ENCODE peak calls at places on chromosomes 6 and 20, in ten cellular contexts. U is NB4, B is Calu3, J is AG04450, H is tibial artery, T is B cell, O is astrocyte of the cerebellum, L is A549, I is IMR-90, P is right lobe of liver. S is an unnamed sample.

GRCh38 chr20:33648396-33649004 is 13.6 kb upstream of the C20orf144 start:
- DNase-seq in U (no peak), B (no peak), J (no peak), H (no peak), T (no peak), O (no peak), L (no peak), I (no peak), P (no peak), S (no peak)

GRCh38 chr6:166351715-166352285 is 9.5 kb upstream of the SFT2D1 start:
- DNase-seq in U (peak), B (peak), J (no peak), H (no peak), T (peak), O (no peak), L (no peak), I (no peak), P (peak), S (no peak)

GRCh38 chr20:41005361-41005729 is 23.3 kb upstream of the TOP1 start:
- DNase-seq in U (no peak), B (peak), J (peak), H (peak), T (no peak), O (peak), L (peak), I (peak), P (peak), S (no peak)

GRCh38 chr6:150775400-150775799 is 90.1 kb upstream of the MTHFD1L start:
- DNase-seq in U (no peak), B (no peak), J (no peak), H (no peak), T (no peak), O (no peak), L (no peak), I (no peak), P (no peak), S (no peak)

GRCh38 chr6:124994648-124995047 is 32.4 kb downstream of the RNF217 start:
- DNase-seq in U (no peak), B (no peak), J (no peak), H (no peak), T (no peak), O (no peak), L (no peak), I (no peak), P (no peak), S (no peak)

GRCh38 chr6:138493413-138493812 is 5.9 kb downstream of the NHSL1 start:
- DNase-seq in U (no peak), B (peak), J (no peak), H (no peak), T (no peak), O (peak), L (no peak), I (peak), P (no peak), S (no peak)

GRCh38 chr6:141464490-141464889 is 668.2 kb upstream of the GJE1 start:
- DNase-seq in U (no peak), B (no peak), J (no peak), H (no peak), T (peak), O (no peak), L (peak), I (peak), P (no peak), S (peak)

GRCh38 chr20:50844430-50845100 is 49.7 kb downstream of the BCAS4 start:
- DNase-seq in U (peak), B (peak), J (peak), H (no peak), T (no peak), O (peak), L (peak), I (peak), P (no peak), S (peak)

GRCh38 chr20:3751664-3752385 is 15.7 kb downstream of the ADISSP start:
- DNase-seq in U (no peak), B (peak), J (no peak), H (peak), T (peak), O (no peak), L (peak), I (no peak), P (no peak), S (peak)

GRCh38 chr6:6925391-6926164 is 182.2 kb upstream of the RREB1 start:
- DNase-seq in U (no peak), B (no peak), J (no peak), H (no peak), T (no peak), O (no peak), L (no peak), I (peak), P (no peak), S (no peak)

GRCh38 chr20:47661714-47662113 is 123.6 kb downstream of the SULF2 start:
- DNase-seq in U (no peak), B (no peak), J (no peak), H (no peak), T (no peak), O (no peak), L (no peak), I (no peak), P (no peak), S (no peak)

GRCh38 chr6:166145751-166146150 is 21.9 kb downstream of the TBXT start:
- DNase-seq in U (no peak), B (no peak), J (no peak), H (no peak), T (no peak), O (no peak), L (no peak), I (no peak), P (no peak), S (no peak)

GRCh38 chr6:116571683-116572000 is 338 bp downstream of the RWDD1 start:
- DNase-seq in U (no peak), B (no peak), J (no peak), H (no peak), T (no peak), O (no peak), L (no peak), I (no peak), P (no peak), S (no peak)

GRCh38 chr20:2093200-2093781 is 8.3 kb upstream of the STK35 start:
- DNase-seq in U (peak), B (peak), J (no peak), H (no peak), T (peak), O (no peak), L (peak), I (no peak), P (peak), S (peak)

GRCh38 chr20:29878777-29879442 is 1378.6 kb upstream of the DEFB115 start:
- DNase-seq in U (no peak), B (no peak), J (no peak), H (no peak), T (no peak), O (no peak), L (no peak), I (no peak), P (peak), S (peak)

GRCh38 chr6:116278853-116279231 is 888 bp downstream of the TSPYL1 start:
- DNase-seq in U (no peak), B (no peak), J (no peak), H (peak), T (no peak), O (peak), L (peak), I (peak), P (peak), S (peak)

GRCh38 chr6:166618866-166619761 is 7.9 kb downstream of the RPS6KA2 start:
- DNase-seq in U (no peak), B (no peak), J (no peak), H (no peak), T (no peak), O (peak), L (no peak), I (peak), P (no peak), S (no peak)

GRCh38 chr6:77474286-77474956 is 11.1 kb upstream of the HTR1B start:
- DNase-seq in U (no peak), B (no peak), J (no peak), H (no peak), T (no peak), O (no peak), L (no peak), I (no peak), P (no peak), S (no peak)

DNA sequence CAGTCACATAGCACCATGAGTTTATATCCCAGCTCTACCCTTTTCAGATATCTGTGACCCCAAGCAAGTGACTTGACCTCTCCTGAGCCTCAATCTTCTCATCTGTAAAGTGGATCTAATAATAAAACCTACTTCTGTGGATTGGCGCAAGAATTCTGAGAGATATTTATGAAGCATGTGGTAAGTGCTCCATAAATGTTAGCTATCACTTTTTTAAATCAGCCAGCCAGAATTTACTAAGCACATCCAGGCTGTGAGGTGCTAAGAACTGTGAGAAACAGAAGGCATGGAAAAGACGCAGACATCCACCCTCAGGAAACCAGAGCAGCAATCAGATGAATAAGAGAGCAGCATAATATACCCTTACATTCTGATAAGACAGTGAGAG is 863 bp downstream of the C20orf96 start:
- DNase-seq in U (no peak), B (no peak), J (no peak), H (no peak), T (no peak), O (no peak), L (no peak), I (no peak), P (no peak), S (no peak)
- TF ChIP-seq CTCF in U (no peak), B (no peak), J (no peak), H (no peak), T (no peak), O (no peak), L (no peak), I (no peak), P (no peak), S (no peak)

GRCh38 chr6:129936329-129937165 is 75.4 kb upstream of the TMEM244 start:
- DNase-seq in U (peak), B (peak), J (peak), H (peak), T (peak), O (peak), L (peak), I (peak), P (no peak), S (peak)
- TF ChIP-seq CTCF in U (peak), B (peak), J (peak), H (peak), T (peak), O (peak), L (peak), I (peak), P (peak), S (peak)

GRCh38 chr6:72622094-72622540 is 253 bp downstream of the KCNQ5 start:
- DNase-seq in U (peak), B (no peak), J (no peak), H (peak), T (peak), O (no peak), L (peak), I (peak), P (no peak), S (peak)
- TF ChIP-seq CTCF in U (peak), B (no peak), J (peak), H (peak), T (peak), O (peak), L (no peak), I (peak), P (no peak), S (peak)

DNA sequence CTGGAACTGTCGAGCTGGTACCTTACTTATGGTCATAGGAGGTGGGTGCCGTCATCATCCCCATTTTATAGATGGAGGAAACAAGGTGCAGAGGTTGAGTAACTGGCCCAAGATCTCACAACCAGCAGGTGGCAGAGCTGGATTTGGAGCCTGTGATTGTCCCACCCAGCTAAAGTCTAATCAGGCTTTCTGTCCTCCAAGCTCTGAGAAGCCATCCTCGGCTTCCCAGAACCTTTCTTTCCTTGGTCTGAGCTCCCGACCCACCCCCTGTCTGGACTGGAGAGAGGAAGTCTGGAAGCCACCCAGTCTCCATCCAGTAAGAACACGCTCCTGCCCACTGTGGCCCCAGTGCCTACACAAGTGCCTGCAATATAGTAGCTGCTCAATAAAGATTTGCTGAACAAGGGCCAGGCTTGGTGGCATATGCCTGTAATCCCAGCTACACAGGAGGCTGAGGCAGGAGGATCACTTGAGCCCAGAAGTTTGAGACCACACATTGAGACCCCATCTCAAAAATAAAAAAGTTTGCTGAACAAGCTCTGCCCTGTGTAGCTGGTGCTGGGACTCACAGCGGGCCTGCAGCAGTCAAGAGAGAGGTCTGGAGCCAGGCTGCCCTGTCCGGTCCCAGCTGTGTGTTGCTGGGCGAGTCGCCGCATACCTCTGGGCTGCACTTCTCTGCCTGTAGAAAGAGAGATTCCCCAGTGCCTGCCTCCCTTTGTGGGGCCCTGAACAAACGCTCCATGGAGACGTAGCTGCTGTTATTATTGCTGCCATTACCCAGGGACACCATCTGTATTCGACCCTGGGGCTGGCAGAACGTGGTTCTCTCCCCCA is 32.5 kb upstream of the DLGAP4 start:
- DNase-seq in U (peak), B (peak), J (no peak), H (no peak), T (peak), O (no peak), L (peak), I (peak), P (no peak), S (peak)
- TF ChIP-seq CTCF in U (peak), B (peak), J (peak), H (no peak), T (peak), O (peak), L (peak), I (peak), P (peak), S (peak)

DNA sequence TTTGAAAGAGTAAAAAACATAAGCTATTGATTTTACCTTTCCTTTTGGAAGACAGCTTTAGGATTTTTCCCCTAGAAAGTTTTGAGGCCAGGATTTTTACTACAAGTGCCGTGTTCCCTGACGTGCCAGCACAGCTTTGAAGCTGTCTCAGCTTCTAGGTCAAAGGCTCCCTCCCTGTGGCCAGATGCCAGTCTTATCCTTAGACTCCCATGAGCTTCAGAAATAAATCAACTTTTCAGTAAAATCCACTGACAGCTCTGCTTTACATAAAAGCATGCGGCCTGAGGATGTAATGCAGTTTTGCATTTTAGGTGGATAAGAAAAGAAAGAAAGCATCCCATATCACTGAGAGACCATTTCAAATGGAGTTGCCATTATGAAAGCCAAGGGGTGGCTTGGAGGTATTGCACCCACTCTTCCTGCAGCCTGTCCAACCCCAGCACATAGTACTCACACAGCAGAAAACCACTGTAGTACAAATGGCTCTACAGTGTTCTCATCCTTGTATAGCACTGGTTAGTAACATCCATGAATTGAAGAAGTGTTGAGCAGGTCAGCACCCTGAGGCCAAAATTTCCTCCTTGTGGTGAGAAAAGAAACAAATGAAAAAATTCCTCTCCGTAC is 15.2 kb upstream of the ATXN1 start:
- DNase-seq in U (no peak), B (no peak), J (no peak), H (no peak), T (no peak), O (no peak), L (no peak), I (no peak), P (no peak), S (no peak)
- TF ChIP-seq CTCF in U (no peak), B (no peak), J (peak), H (no peak), T (no peak), O (peak), L (no peak), I (no peak), P (no peak), S (no peak)

S was measured in activated CD8-positive, alpha-beta T cell treated with anti-CD3 and anti-CD28 coated beads for 36 hours.